ENCODE peak calls at places on chromosomes 7 and 10, in ten cellular contexts. B is SK-N-SH, S is upper lobe of right lung, O is body of pancreas, Z is suprapubic skin, I is neural progenitor cell, F is foreskin keratinocyte, R is K562, P is AG04450, H is Panc1. C is an unnamed sample.
A peak's percentile ranks its signal among the peaks of the same experiment; 100 is the strongest.

GRCh38 chr10:7084255-7085005 is 326.4 kb downstream of the SFMBT2 start:
- DNase-seq in O (no peak), S (no peak), F (no peak), B (no peak), H (no peak), R (no peak), I (no peak), P (no peak), Z (no peak), C (no peak)

GRCh38 chr10:50280049-50280448 is 28.7 kb upstream of the ASAH2 start:
- DNase-seq in H (no peak), R (no peak), S (no peak), O (no peak), Z (no peak), P (no peak), B (no peak), I (no peak), F (no peak), C (no peak)

GRCh38 chr7:113710310-113711106 is 208.3 kb downstream of the PPP1R3A start:
- DNase-seq in O (peak; percentile 50), I (peak; percentile 83), H (peak; percentile 86), P (peak; percentile 76), B (peak; percentile 46), F (peak; percentile 77), S (no peak), R (peak; percentile 59), Z (no peak), C (peak; percentile 61)

GRCh38 chr10:119001717-119002500 is 27.6 kb upstream of the NANOS1 start:
- DNase-seq in R (no peak), O (no peak), I (no peak), Z (peak; percentile 48), B (no peak), P (no peak), S (no peak), H (no peak), F (no peak), C (no peak)

GRCh38 chr10:88004451-88004850 is 141.0 kb downstream of the PTEN start:
- DNase-seq in B (no peak), I (no peak), S (no peak), O (no peak), P (no peak), F (peak; percentile 27), Z (no peak), R (no peak), H (no peak), C (peak; percentile 8)

GRCh38 chr10:76774987-76775603 is 862.5 kb downstream of the KCNMA1 start:
- DNase-seq in Z (no peak), R (no peak), B (no peak), H (no peak), I (no peak), O (no peak), F (no peak), P (no peak), S (no peak), C (no peak)

GRCh38 chr10:51857326-51857725 is 157.9 kb upstream of the CSTF2T start:
- DNase-seq in B (no peak), H (no peak), O (no peak), R (no peak), F (no peak), S (no peak), I (peak; percentile 31), Z (no peak), P (no peak), C (no peak)

GRCh38 chr10:51022933-51023585 is 51.2 kb upstream of the PRKG1 start:
- DNase-seq in I (no peak), Z (no peak), O (no peak), S (no peak), P (no peak), B (no peak), H (no peak), R (no peak), F (no peak), C (no peak)

GRCh38 chr10:51879238-51879637 is 179.8 kb upstream of the CSTF2T start:
- DNase-seq in H (no peak), O (no peak), I (no peak), R (no peak), Z (no peak), S (no peak), F (peak; percentile 100), B (no peak), P (peak; percentile 91), C (peak; percentile 68)

GRCh38 chr10:119409906-119410305 is 132.6 kb downstream of the RGS10 start:
- DNase-seq in R (peak; percentile 26), H (no peak), O (peak; percentile 22), S (peak; percentile 65), B (no peak), I (no peak), P (peak; percentile 66), Z (no peak), F (no peak), C (no peak)

DNA sequence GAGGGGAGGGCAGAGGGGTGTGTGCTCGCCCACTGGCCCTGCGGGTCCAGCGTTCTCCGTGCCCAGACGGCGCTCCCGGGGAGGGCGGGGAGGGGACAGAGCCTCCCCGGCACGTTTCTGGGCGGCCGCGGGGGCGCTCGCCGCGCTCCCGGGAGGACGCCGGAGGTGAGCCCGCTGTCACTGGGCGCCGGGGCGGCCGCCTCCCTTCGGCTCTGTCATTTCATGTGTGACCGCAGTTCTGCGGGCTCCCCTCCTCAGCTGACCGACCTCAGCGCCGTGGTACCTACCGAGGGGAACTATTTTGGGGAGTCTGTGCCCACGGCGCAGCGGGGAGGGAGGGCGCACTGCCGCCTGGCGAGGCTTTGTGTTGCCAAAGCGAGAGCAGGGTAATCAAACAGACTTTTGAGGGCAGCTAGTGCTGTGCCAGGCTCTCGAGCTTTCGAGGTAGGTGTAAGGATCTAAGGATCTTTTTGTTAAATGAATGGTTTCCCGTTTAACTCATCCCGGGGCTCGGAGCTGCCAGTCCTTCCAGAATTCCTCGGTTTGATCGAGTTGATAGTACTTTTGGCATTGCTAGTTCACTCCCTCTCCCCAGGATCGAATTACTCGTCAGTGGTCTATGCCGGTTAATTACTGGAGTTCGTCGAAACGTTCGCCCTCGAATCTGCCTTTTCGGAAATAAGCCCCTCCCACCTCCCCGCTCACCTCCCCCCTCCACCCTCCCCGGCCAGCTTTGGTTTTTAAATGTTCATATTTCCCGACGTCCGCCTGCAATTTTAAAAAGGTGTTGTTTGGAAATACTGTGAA is 1.9 kb downstream of the ARID5B start:
- DNase-seq in H (no peak), R (peak; percentile 80), Z (peak; percentile 81), O (peak; percentile 66), B (peak; percentile 78), I (peak; percentile 71), S (peak; percentile 85), F (peak; percentile 67), P (no peak), C (peak; percentile 72)
- TF ChIP-seq CTCF in H (peak; percentile 48), R (no peak), Z (no peak), O (peak; percentile 28), B (peak; percentile 43), I (peak; percentile 28), S (peak; percentile 28), F (peak; percentile 46), P (peak; percentile 18), C (peak; percentile 20)

DNA sequence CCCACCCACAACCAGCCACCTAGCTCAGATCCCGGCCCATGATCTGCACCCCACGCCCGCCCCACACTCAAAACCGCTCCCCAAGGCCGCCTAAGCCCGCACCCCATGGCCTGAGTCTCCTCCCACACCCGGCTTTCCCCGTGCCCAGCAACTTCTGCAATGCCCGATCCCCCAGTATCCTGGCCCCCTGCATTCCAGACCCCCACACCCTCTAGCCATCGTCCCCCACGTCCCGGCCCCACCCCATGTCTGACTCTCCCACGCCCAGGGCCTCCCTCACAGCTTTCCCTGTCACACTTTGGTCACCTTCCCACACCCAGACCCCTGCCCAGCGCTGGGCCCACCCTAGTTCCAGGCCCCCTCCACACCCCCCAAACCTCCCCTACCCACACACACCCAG is 20.1 kb upstream of the FXYD4 start:
- DNase-seq in Z (no peak), H (no peak), F (no peak), O (no peak), S (no peak), B (peak; percentile 25), R (no peak), P (no peak), I (no peak), C (no peak)
- TF ChIP-seq CTCF in Z (no peak), H (no peak), F (no peak), O (no peak), S (no peak), B (no peak), R (no peak), P (no peak), I (no peak), C (no peak)

GRCh38 chr7:44221231-44221791 is 20.5 kb downstream of the YKT6 start:
- DNase-seq in B (peak; percentile 79), S (peak; percentile 47), O (no peak), I (no peak), H (no peak), Z (no peak), R (peak; percentile 76), P (no peak), F (no peak), C (no peak)
- TF ChIP-seq CTCF in B (no peak), S (no peak), O (no peak), I (no peak), H (no peak), Z (no peak), R (peak; percentile 41), P (peak; percentile 27), F (no peak), C (no peak)

GRCh38 chr7:26166681-26167266 is 14.8 kb downstream of the NFE2L3 start:
- DNase-seq in R (no peak), Z (no peak), O (no peak), P (no peak), B (no peak), S (no peak), H (no peak), F (no peak), I (no peak), C (no peak)

GRCh38 chr7:26168458-26169023 is 16.5 kb downstream of the NFE2L3 start:
- DNase-seq in I (no peak), S (no peak), Z (no peak), O (no peak), H (no peak), B (no peak), R (no peak), F (no peak), P (no peak), C (no peak)

GRCh38 chr7:26167293-26167934 is 15.4 kb downstream of the NFE2L3 start:
- DNase-seq in R (no peak), P (no peak), B (no peak), H (no peak), F (no peak), S (no peak), O (no peak), Z (no peak), I (no peak), C (no peak)

GRCh38 chr7:26169271-26169670 is 17.3 kb downstream of the NFE2L3 start:
- DNase-seq in H (no peak), O (no peak), R (no peak), F (no peak), P (no peak), B (no peak), S (no peak), Z (no peak), I (no peak), C (no peak)

DNA sequence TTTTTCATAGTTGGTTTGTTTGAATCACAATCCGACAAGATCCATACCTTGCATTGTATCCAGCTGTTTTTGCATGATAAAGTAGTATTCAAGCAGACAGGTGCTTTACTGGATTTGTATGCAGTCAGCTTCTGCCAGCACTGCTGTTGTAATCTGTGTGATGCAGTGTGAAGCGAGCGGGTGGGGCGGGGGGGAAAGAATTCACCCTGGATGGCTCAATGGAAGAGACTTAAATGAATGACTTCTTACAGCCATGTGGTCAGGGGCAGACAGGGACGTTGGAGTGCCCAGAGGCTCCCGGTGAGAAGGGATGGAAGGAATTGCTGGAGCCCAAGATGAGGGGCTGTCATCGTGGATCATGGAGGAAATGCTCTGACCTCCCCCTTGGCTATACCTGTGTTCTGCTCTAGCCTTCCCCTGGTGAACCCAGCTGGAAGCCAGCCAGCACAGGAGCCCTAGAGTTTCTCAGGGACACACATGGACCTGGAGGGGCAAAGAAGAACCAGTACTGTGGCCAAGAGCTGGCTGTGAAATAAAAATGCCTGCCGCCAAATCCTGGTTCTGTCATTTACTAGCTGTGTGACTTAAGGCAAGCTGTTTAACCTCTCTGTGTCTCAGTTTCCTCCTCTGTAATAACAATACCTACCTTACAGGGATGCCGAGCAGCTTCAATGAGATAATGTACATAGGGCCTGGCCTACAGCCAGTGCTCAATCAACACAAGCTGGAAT is 14.1 kb downstream of the NFE2L3 start:
- DNase-seq in O (no peak), Z (no peak), B (no peak), H (no peak), I (no peak), P (no peak), R (no peak), S (no peak), F (no peak), C (no peak)
- TF ChIP-seq CTCF in O (no peak), Z (no peak), B (no peak), H (no peak), I (no peak), P (no peak), R (no peak), S (no peak), F (no peak), C (no peak)

C was measured in RWPE1.